ENCODE peak calls at places on chromosomes 7 and 10, in ten cellular contexts. One of them, this sample, is unnamed.
A peak's percentile ranks its signal among the peaks of the same experiment; 100 is the strongest.

GRCh38 chr7:50497968-50498367 is 47.8 kb upstream of the FIGNL1 start:
- DNase-seq in left ventricle myocardium inferior: no peak
- DNase-seq in KBM-7: no peak
- DNase-seq in Caki2: no peak
- DNase-seq in stimulated activated CD4-positive, alpha-beta T cell treated with anti-CD3 and anti-CD28 coated beads, Interleukin-4, amount 100 ng/mL, for 1 hour: no peak
- DNase-seq in cerebellar cortex: no peak
- DNase-seq in activated CD4-positive, alpha-beta T cell treated with anti-CD3 and anti-CD28 coated beads, Interleukin-2, amount 10 ng/mL, durations not matched to agents 7 days and 5 days: no peak
- DNase-seq in HS-5: peak; percentile 11
- DNase-seq in RCC 7860: no peak
- DNase-seq in endodermal cell: no peak
- DNase-seq in this sample: no peak

GRCh38 chr10:75733135-75733890 is 301.9 kb downstream of the LRMDA start:
- DNase-seq in endodermal cell: no peak
- DNase-seq in Caki2: no peak
- DNase-seq in activated CD4-positive, alpha-beta T cell treated with anti-CD3 and anti-CD28 coated beads, Interleukin-2, amount 10 ng/mL, durations not matched to agents 7 days and 5 days: no peak
- DNase-seq in HS-5: no peak
- DNase-seq in KBM-7: no peak
- DNase-seq in left ventricle myocardium inferior: no peak
- DNase-seq in cerebellar cortex: no peak
- DNase-seq in RCC 7860: no peak
- DNase-seq in stimulated activated CD4-positive, alpha-beta T cell treated with anti-CD3 and anti-CD28 coated beads, Interleukin-4, amount 100 ng/mL, for 1 hour: no peak
- DNase-seq in this sample: no peak

GRCh38 chr10:118035358-118036031 is 11.2 kb downstream of the RAB11FIP2 start:
- DNase-seq in cerebellar cortex: no peak
- DNase-seq in Caki2: no peak
- DNase-seq in endodermal cell: no peak
- DNase-seq in stimulated activated CD4-positive, alpha-beta T cell treated with anti-CD3 and anti-CD28 coated beads, Interleukin-4, amount 100 ng/mL, for 1 hour: no peak
- DNase-seq in HS-5: no peak
- DNase-seq in activated CD4-positive, alpha-beta T cell treated with anti-CD3 and anti-CD28 coated beads, Interleukin-2, amount 10 ng/mL, durations not matched to agents 7 days and 5 days: no peak
- DNase-seq in RCC 7860: no peak
- DNase-seq in KBM-7: peak; percentile 86
- DNase-seq in left ventricle myocardium inferior: no peak
- DNase-seq in this sample: no peak

GRCh38 chr10:10500941-10501340 is 516.7 kb upstream of the CELF2 start:
- DNase-seq in Caki2: peak; percentile 8
- DNase-seq in left ventricle myocardium inferior: no peak
- DNase-seq in stimulated activated CD4-positive, alpha-beta T cell treated with anti-CD3 and anti-CD28 coated beads, Interleukin-4, amount 100 ng/mL, for 1 hour: no peak
- DNase-seq in RCC 7860: no peak
- DNase-seq in HS-5: no peak
- DNase-seq in KBM-7: no peak
- DNase-seq in cerebellar cortex: no peak
- DNase-seq in endodermal cell: no peak
- DNase-seq in activated CD4-positive, alpha-beta T cell treated with anti-CD3 and anti-CD28 coated beads, Interleukin-2, amount 10 ng/mL, durations not matched to agents 7 days and 5 days: no peak
- DNase-seq in this sample: no peak

GRCh38 chr10:12602557-12602956 is 253.2 kb downstream of the CAMK1D start:
- DNase-seq in KBM-7: no peak
- DNase-seq in left ventricle myocardium inferior: no peak
- DNase-seq in endodermal cell: no peak
- DNase-seq in stimulated activated CD4-positive, alpha-beta T cell treated with anti-CD3 and anti-CD28 coated beads, Interleukin-4, amount 100 ng/mL, for 1 hour: no peak
- DNase-seq in HS-5: no peak
- DNase-seq in RCC 7860: no peak
- DNase-seq in cerebellar cortex: no peak
- DNase-seq in activated CD4-positive, alpha-beta T cell treated with anti-CD3 and anti-CD28 coated beads, Interleukin-2, amount 10 ng/mL, durations not matched to agents 7 days and 5 days: no peak
- DNase-seq in Caki2: no peak
- DNase-seq in this sample: no peak

GRCh38 chr10:43202224-43202656 is 64.0 kb downstream of the CSGALNACT2 start:
- DNase-seq in activated CD4-positive, alpha-beta T cell treated with anti-CD3 and anti-CD28 coated beads, Interleukin-2, amount 10 ng/mL, durations not matched to agents 7 days and 5 days: peak; percentile 66
- DNase-seq in KBM-7: no peak
- DNase-seq in cerebellar cortex: no peak
- DNase-seq in RCC 7860: no peak
- DNase-seq in endodermal cell: peak; percentile 88
- DNase-seq in left ventricle myocardium inferior: no peak
- DNase-seq in Caki2: no peak
- DNase-seq in HS-5: no peak
- DNase-seq in stimulated activated CD4-positive, alpha-beta T cell treated with anti-CD3 and anti-CD28 coated beads, Interleukin-4, amount 100 ng/mL, for 1 hour: peak; percentile 57
- DNase-seq in this sample: peak; percentile 76

GRCh38 chr10:23343591-23344225 is 889 bp downstream of the C10orf67 start:
- DNase-seq in KBM-7: no peak
- DNase-seq in endodermal cell: peak; percentile 90
- DNase-seq in left ventricle myocardium inferior: peak; percentile 70
- DNase-seq in cerebellar cortex: no peak
- DNase-seq in RCC 7860: no peak
- DNase-seq in activated CD4-positive, alpha-beta T cell treated with anti-CD3 and anti-CD28 coated beads, Interleukin-2, amount 10 ng/mL, durations not matched to agents 7 days and 5 days: peak; percentile 58
- DNase-seq in stimulated activated CD4-positive, alpha-beta T cell treated with anti-CD3 and anti-CD28 coated beads, Interleukin-4, amount 100 ng/mL, for 1 hour: peak; percentile 66
- DNase-seq in HS-5: no peak
- DNase-seq in Caki2: peak; percentile 33
- DNase-seq in this sample: peak; percentile 80

GRCh38 chr7:38306136-38306535 is 32.7 kb upstream of the TARP start:
- DNase-seq in stimulated activated CD4-positive, alpha-beta T cell treated with anti-CD3 and anti-CD28 coated beads, Interleukin-4, amount 100 ng/mL, for 1 hour: no peak
- DNase-seq in left ventricle myocardium inferior: no peak
- DNase-seq in activated CD4-positive, alpha-beta T cell treated with anti-CD3 and anti-CD28 coated beads, Interleukin-2, amount 10 ng/mL, durations not matched to agents 7 days and 5 days: no peak
- DNase-seq in RCC 7860: no peak
- DNase-seq in KBM-7: no peak
- DNase-seq in HS-5: no peak
- DNase-seq in endodermal cell: no peak
- DNase-seq in Caki2: peak; percentile 89
- DNase-seq in cerebellar cortex: no peak
- DNase-seq in this sample: no peak

GRCh38 chr10:23927926-23928325 is 281.0 kb upstream of the KIAA1217 start:
- DNase-seq in RCC 7860: no peak
- DNase-seq in left ventricle myocardium inferior: no peak
- DNase-seq in endodermal cell: no peak
- DNase-seq in cerebellar cortex: no peak
- DNase-seq in Caki2: no peak
- DNase-seq in HS-5: no peak
- DNase-seq in stimulated activated CD4-positive, alpha-beta T cell treated with anti-CD3 and anti-CD28 coated beads, Interleukin-4, amount 100 ng/mL, for 1 hour: no peak
- DNase-seq in KBM-7: no peak
- DNase-seq in activated CD4-positive, alpha-beta T cell treated with anti-CD3 and anti-CD28 coated beads, Interleukin-2, amount 10 ng/mL, durations not matched to agents 7 days and 5 days: no peak
- DNase-seq in this sample: no peak

GRCh38 chr7:19112290-19113000 is 5.0 kb downstream of the TWIST1 start:
- DNase-seq in HS-5: no peak
- DNase-seq in cerebellar cortex: no peak
- DNase-seq in activated CD4-positive, alpha-beta T cell treated with anti-CD3 and anti-CD28 coated beads, Interleukin-2, amount 10 ng/mL, durations not matched to agents 7 days and 5 days: no peak
- DNase-seq in stimulated activated CD4-positive, alpha-beta T cell treated with anti-CD3 and anti-CD28 coated beads, Interleukin-4, amount 100 ng/mL, for 1 hour: no peak
- DNase-seq in RCC 7860: no peak
- DNase-seq in KBM-7: no peak
- DNase-seq in Caki2: no peak
- DNase-seq in endodermal cell: peak; percentile 65
- DNase-seq in left ventricle myocardium inferior: no peak
- DNase-seq in this sample: peak; percentile 77